ENCODE peak calls at places on chromosomes 6 and 20, in eight cellular contexts. One of them, this sample, is unnamed.

GRCh38 chr6:134519456-134519855 is 201.5 kb upstream of the SGK1 start:
- DNase-seq in right atrium auricular region: no peak
- DNase-seq in GM13977: no peak
- DNase-seq in glutamatergic neuron: no peak
- DNase-seq in left ventricle myocardium inferior: no peak
- DNase-seq in mucosa of descending colon: no peak
- DNase-seq in fibroblast of the aortic adventitia: no peak
- DNase-seq in neural progenitor cell: no peak
- DNase-seq in this sample: no peak

GRCh38 chr20:25085756-25086495 is 4.0 kb upstream of the VSX1 start:
- DNase-seq in right atrium auricular region: no peak
- DNase-seq in GM13977: no peak
- DNase-seq in glutamatergic neuron: no peak
- DNase-seq in left ventricle myocardium inferior: no peak
- DNase-seq in mucosa of descending colon: no peak
- DNase-seq in fibroblast of the aortic adventitia: no peak
- DNase-seq in neural progenitor cell: no peak
- DNase-seq in this sample: no peak

GRCh38 chr20:8424010-8424409 is 291.9 kb downstream of the PLCB1 start:
- DNase-seq in right atrium auricular region: no peak
- DNase-seq in GM13977: no peak
- DNase-seq in glutamatergic neuron: no peak
- DNase-seq in left ventricle myocardium inferior: no peak
- DNase-seq in mucosa of descending colon: no peak
- DNase-seq in fibroblast of the aortic adventitia: peak
- DNase-seq in neural progenitor cell: no peak
- DNase-seq in this sample: peak

GRCh38 chr6:127219869-127220268 is 46.8 kb upstream of the RNF146 start:
- DNase-seq in right atrium auricular region: no peak
- DNase-seq in GM13977: no peak
- DNase-seq in glutamatergic neuron: no peak
- DNase-seq in left ventricle myocardium inferior: no peak
- DNase-seq in mucosa of descending colon: no peak
- DNase-seq in fibroblast of the aortic adventitia: peak
- DNase-seq in neural progenitor cell: no peak
- DNase-seq in this sample: no peak

GRCh38 chr20:60365882-60366281 is 407.7 kb downstream of the CDH26 start:
- DNase-seq in right atrium auricular region: no peak
- DNase-seq in GM13977: no peak
- DNase-seq in glutamatergic neuron: no peak
- DNase-seq in left ventricle myocardium inferior: no peak
- DNase-seq in mucosa of descending colon: no peak
- DNase-seq in fibroblast of the aortic adventitia: no peak
- DNase-seq in neural progenitor cell: no peak
- DNase-seq in this sample: no peak

GRCh38 chr6:112501705-112502104 is 154.6 kb downstream of the RFPL4B start:
- DNase-seq in right atrium auricular region: no peak
- DNase-seq in GM13977: no peak
- DNase-seq in glutamatergic neuron: peak
- DNase-seq in left ventricle myocardium inferior: peak
- DNase-seq in mucosa of descending colon: no peak
- DNase-seq in fibroblast of the aortic adventitia: no peak
- DNase-seq in neural progenitor cell: peak
- DNase-seq in this sample: no peak

GRCh38 chr20:13877789-13878188 is 93.0 kb downstream of the NDUFAF5 start:
- DNase-seq in right atrium auricular region: no peak
- DNase-seq in GM13977: no peak
- DNase-seq in glutamatergic neuron: no peak
- DNase-seq in left ventricle myocardium inferior: no peak
- DNase-seq in mucosa of descending colon: no peak
- DNase-seq in fibroblast of the aortic adventitia: no peak
- DNase-seq in neural progenitor cell: no peak
- DNase-seq in this sample: no peak

GRCh38 chr6:166387642-166388325 is 5.0 kb upstream of the MPC1 start:
- DNase-seq in right atrium auricular region: no peak
- DNase-seq in GM13977: no peak
- DNase-seq in glutamatergic neuron: no peak
- DNase-seq in left ventricle myocardium inferior: no peak
- DNase-seq in mucosa of descending colon: no peak
- DNase-seq in fibroblast of the aortic adventitia: no peak
- DNase-seq in neural progenitor cell: no peak
- DNase-seq in this sample: no peak

GRCh38 chr6:133551847-133552331 is 310.7 kb downstream of the EYA4 start:
- DNase-seq in right atrium auricular region: peak
- DNase-seq in GM13977: no peak
- DNase-seq in glutamatergic neuron: no peak
- DNase-seq in left ventricle myocardium inferior: peak
- DNase-seq in mucosa of descending colon: no peak
- DNase-seq in fibroblast of the aortic adventitia: peak
- DNase-seq in neural progenitor cell: no peak
- DNase-seq in this sample: peak

GRCh38 chr20:11338506-11339306 is 579.0 kb upstream of the BTBD3 start:
- DNase-seq in right atrium auricular region: no peak
- DNase-seq in GM13977: no peak
- DNase-seq in glutamatergic neuron: no peak
- DNase-seq in left ventricle myocardium inferior: no peak
- DNase-seq in mucosa of descending colon: no peak
- DNase-seq in fibroblast of the aortic adventitia: peak
- DNase-seq in neural progenitor cell: no peak
- DNase-seq in this sample: no peak

GRCh38 chr6:18674346-18674745 is 287.2 kb downstream of the RNF144B start:
- DNase-seq in right atrium auricular region: no peak
- DNase-seq in GM13977: no peak
- DNase-seq in glutamatergic neuron: no peak
- DNase-seq in left ventricle myocardium inferior: no peak
- DNase-seq in mucosa of descending colon: no peak
- DNase-seq in fibroblast of the aortic adventitia: no peak
- DNase-seq in neural progenitor cell: no peak
- DNase-seq in this sample: no peak

GRCh38 chr6:131989036-131989435 is 37.9 kb upstream of the CCN2 start:
- DNase-seq in right atrium auricular region: no peak
- DNase-seq in GM13977: no peak
- DNase-seq in glutamatergic neuron: no peak
- DNase-seq in left ventricle myocardium inferior: no peak
- DNase-seq in mucosa of descending colon: no peak
- DNase-seq in fibroblast of the aortic adventitia: no peak
- DNase-seq in neural progenitor cell: no peak
- DNase-seq in this sample: no peak

GRCh38 chr20:45545754-45546453 is 1.3 kb downstream of the EPPIN start:
- DNase-seq in right atrium auricular region: no peak
- DNase-seq in GM13977: no peak
- DNase-seq in glutamatergic neuron: no peak
- DNase-seq in left ventricle myocardium inferior: no peak
- DNase-seq in mucosa of descending colon: no peak
- DNase-seq in fibroblast of the aortic adventitia: peak
- DNase-seq in neural progenitor cell: peak
- DNase-seq in this sample: peak

DNA sequence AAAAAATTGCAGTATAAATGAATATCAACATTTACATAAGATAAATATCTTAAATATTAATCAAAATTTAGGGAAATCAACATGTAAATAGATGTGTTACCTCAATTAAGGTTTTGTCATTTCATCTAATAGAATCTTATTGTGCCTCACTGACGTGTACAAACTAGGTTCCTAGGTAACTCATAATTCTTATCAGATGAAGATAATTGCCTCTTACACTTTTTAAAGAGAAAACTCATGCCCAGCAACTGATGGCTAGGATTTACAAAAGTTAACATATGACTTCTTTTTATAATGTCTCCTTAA is 49.6 kb downstream of the FRK start:
- DNase-seq in right atrium auricular region: no peak
- DNase-seq in GM13977: no peak
- DNase-seq in glutamatergic neuron: no peak
- DNase-seq in left ventricle myocardium inferior: no peak
- DNase-seq in mucosa of descending colon: no peak
- DNase-seq in fibroblast of the aortic adventitia: no peak
- DNase-seq in neural progenitor cell: no peak
- DNase-seq in this sample: no peak
- TF ChIP-seq CTCF in right atrium auricular region: peak
- TF ChIP-seq CTCF in GM13977: no peak
- TF ChIP-seq CTCF in glutamatergic neuron: peak
- TF ChIP-seq CTCF in left ventricle myocardium inferior: no peak
- TF ChIP-seq CTCF in mucosa of descending colon: no peak
- TF ChIP-seq CTCF in fibroblast of the aortic adventitia: no peak
- TF ChIP-seq CTCF in neural progenitor cell: no peak
- TF ChIP-seq CTCF in this sample: peak

GRCh38 chr6:138507977-138508675 is 8.8 kb upstream of the NHSL1 start:
- DNase-seq in right atrium auricular region: no peak
- DNase-seq in GM13977: no peak
- DNase-seq in glutamatergic neuron: no peak
- DNase-seq in left ventricle myocardium inferior: no peak
- DNase-seq in mucosa of descending colon: peak
- DNase-seq in fibroblast of the aortic adventitia: no peak
- DNase-seq in neural progenitor cell: no peak
- DNase-seq in this sample: no peak

GRCh38 chr6:138508676-138508988 is 9.3 kb upstream of the NHSL1 start:
- DNase-seq in right atrium auricular region: no peak
- DNase-seq in GM13977: no peak
- DNase-seq in glutamatergic neuron: no peak
- DNase-seq in left ventricle myocardium inferior: no peak
- DNase-seq in mucosa of descending colon: no peak
- DNase-seq in fibroblast of the aortic adventitia: no peak
- DNase-seq in neural progenitor cell: no peak
- DNase-seq in this sample: no peak

GRCh38 chr6:138512615-138513014 is 13.3 kb upstream of the NHSL1 start:
- DNase-seq in right atrium auricular region: no peak
- DNase-seq in GM13977: no peak
- DNase-seq in glutamatergic neuron: no peak
- DNase-seq in left ventricle myocardium inferior: no peak
- DNase-seq in mucosa of descending colon: no peak
- DNase-seq in fibroblast of the aortic adventitia: no peak
- DNase-seq in neural progenitor cell: peak
- DNase-seq in this sample: no peak

GRCh38 chr6:138504764-138505689 is 5.7 kb upstream of the NHSL1 start:
- DNase-seq in right atrium auricular region: no peak
- DNase-seq in GM13977: no peak
- DNase-seq in glutamatergic neuron: no peak
- DNase-seq in left ventricle myocardium inferior: no peak
- DNase-seq in mucosa of descending colon: peak
- DNase-seq in fibroblast of the aortic adventitia: no peak
- DNase-seq in neural progenitor cell: no peak
- DNase-seq in this sample: no peak

DNA sequence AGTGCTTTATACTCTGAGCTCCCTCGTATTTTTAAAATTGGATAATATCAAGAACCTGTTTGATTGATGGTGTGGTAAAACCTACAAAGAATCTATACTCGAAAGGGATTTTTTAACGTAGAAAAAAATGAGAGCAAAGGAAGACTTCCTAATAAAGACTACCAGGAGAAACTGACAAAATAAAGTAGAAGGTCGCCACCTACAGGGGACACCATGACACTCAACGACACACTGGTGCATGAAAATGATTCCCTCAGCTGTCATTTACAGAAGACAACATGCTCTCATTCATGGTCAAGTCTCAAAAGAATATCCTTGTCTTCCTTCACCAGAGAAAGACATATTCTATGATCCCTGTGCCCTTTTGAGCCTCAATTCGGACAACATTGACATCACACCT is 10.1 kb upstream of the NHSL1 start:
- DNase-seq in right atrium auricular region: no peak
- DNase-seq in GM13977: peak
- DNase-seq in glutamatergic neuron: peak
- DNase-seq in left ventricle myocardium inferior: peak
- DNase-seq in mucosa of descending colon: peak
- DNase-seq in fibroblast of the aortic adventitia: peak
- DNase-seq in neural progenitor cell: peak
- DNase-seq in this sample: peak
- TF ChIP-seq CTCF in right atrium auricular region: peak
- TF ChIP-seq CTCF in GM13977: peak
- TF ChIP-seq CTCF in glutamatergic neuron: peak
- TF ChIP-seq CTCF in left ventricle myocardium inferior: peak
- TF ChIP-seq CTCF in mucosa of descending colon: peak
- TF ChIP-seq CTCF in fibroblast of the aortic adventitia: peak
- TF ChIP-seq CTCF in neural progenitor cell: peak
- TF ChIP-seq CTCF in this sample: peak

GRCh38 chr6:15363523-15364400 is 117.9 kb downstream of the JARID2 start:
- DNase-seq in right atrium auricular region: no peak
- DNase-seq in GM13977: peak
- DNase-seq in glutamatergic neuron: no peak
- DNase-seq in left ventricle myocardium inferior: no peak
- DNase-seq in mucosa of descending colon: no peak
- DNase-seq in fibroblast of the aortic adventitia: no peak
- DNase-seq in neural progenitor cell: no peak
- DNase-seq in this sample: no peak
- TF ChIP-seq CTCF in right atrium auricular region: no peak
- TF ChIP-seq CTCF in GM13977: no peak
- TF ChIP-seq CTCF in glutamatergic neuron: no peak
- TF ChIP-seq CTCF in left ventricle myocardium inferior: no peak
- TF ChIP-seq CTCF in mucosa of descending colon: no peak
- TF ChIP-seq CTCF in fibroblast of the aortic adventitia: no peak
- TF ChIP-seq CTCF in neural progenitor cell: no peak
- TF ChIP-seq CTCF in this sample: no peak

GRCh38 chr6:163432300-163432699 is 17.8 kb downstream of the QKI start:
- DNase-seq in right atrium auricular region: no peak
- DNase-seq in GM13977: no peak
- DNase-seq in glutamatergic neuron: no peak
- DNase-seq in left ventricle myocardium inferior: no peak
- DNase-seq in mucosa of descending colon: no peak
- DNase-seq in fibroblast of the aortic adventitia: no peak
- DNase-seq in neural progenitor cell: no peak
- DNase-seq in this sample: no peak

GRCh38 chr6:163423696-163424095 is 9.2 kb downstream of the QKI start:
- DNase-seq in right atrium auricular region: no peak
- DNase-seq in GM13977: no peak
- DNase-seq in glutamatergic neuron: no peak
- DNase-seq in left ventricle myocardium inferior: no peak
- DNase-seq in mucosa of descending colon: no peak
- DNase-seq in fibroblast of the aortic adventitia: no peak
- DNase-seq in neural progenitor cell: no peak
- DNase-seq in this sample: peak

GRCh38 chr6:163429858-163430448 is 15.4 kb downstream of the QKI start:
- DNase-seq in right atrium auricular region: no peak
- DNase-seq in GM13977: no peak
- DNase-seq in glutamatergic neuron: no peak
- DNase-seq in left ventricle myocardium inferior: no peak
- DNase-seq in mucosa of descending colon: no peak
- DNase-seq in fibroblast of the aortic adventitia: no peak
- DNase-seq in neural progenitor cell: no peak
- DNase-seq in this sample: no peak

GRCh38 chr6:163428373-163428772 is 13.9 kb downstream of the QKI start:
- DNase-seq in right atrium auricular region: no peak
- DNase-seq in GM13977: no peak
- DNase-seq in glutamatergic neuron: no peak
- DNase-seq in left ventricle myocardium inferior: no peak
- DNase-seq in mucosa of descending colon: no peak
- DNase-seq in fibroblast of the aortic adventitia: no peak
- DNase-seq in neural progenitor cell: no peak
- DNase-seq in this sample: no peak

GRCh38 chr6:163427498-163428254 is 13.2 kb downstream of the QKI start:
- DNase-seq in right atrium auricular region: no peak
- DNase-seq in GM13977: no peak
- DNase-seq in glutamatergic neuron: no peak
- DNase-seq in left ventricle myocardium inferior: no peak
- DNase-seq in mucosa of descending colon: no peak
- DNase-seq in fibroblast of the aortic adventitia: peak
- DNase-seq in neural progenitor cell: peak
- DNase-seq in this sample: peak
- TF ChIP-seq CTCF in right atrium auricular region: peak
- TF ChIP-seq CTCF in GM13977: peak
- TF ChIP-seq CTCF in glutamatergic neuron: peak
- TF ChIP-seq CTCF in left ventricle myocardium inferior: peak
- TF ChIP-seq CTCF in mucosa of descending colon: no peak
- TF ChIP-seq CTCF in fibroblast of the aortic adventitia: peak
- TF ChIP-seq CTCF in neural progenitor cell: peak
- TF ChIP-seq CTCF in this sample: peak